ENCODE peak calls at places on chromosomes 7 and 10, in six cellular contexts. C is MM.1S, V is left lung, E is GM06990, Z is GM23338, R is epithelial cell of esophagus. X is an unnamed sample.

GRCh38 chr7:24907311-24907886 is 72.6 kb downstream of the OSBPL3 start:
- DNase-seq in C (no peak), V (no peak), E (no peak), Z (no peak), R (peak; percentile 83), X (no peak)

GRCh38 chr10:47409866-47410256 is 25.8 kb upstream of the ZNF488 start:
- DNase-seq in C (no peak), V (no peak), E (no peak), Z (no peak), R (no peak), X (no peak)

GRCh38 chr10:31477584-31477983 is 158.6 kb downstream of the ZEB1 start:
- DNase-seq in C (no peak), V (no peak), E (no peak), Z (no peak), R (no peak), X (peak; percentile 9)

GRCh38 chr7:5439572-5440496 is 16.2 kb upstream of the TNRC18 start:
- DNase-seq in C (no peak), V (no peak), E (no peak), Z (no peak), R (no peak), X (no peak)

GRCh38 chr7:15219758-15220157 is 317.2 kb upstream of the DGKB start:
- DNase-seq in C (no peak), V (no peak), E (no peak), Z (no peak), R (no peak), X (no peak)

GRCh38 chr7:47485640-47486435 is 96.1 kb downstream of the TNS3 start:
- DNase-seq in C (no peak), V (peak; percentile 60), E (no peak), Z (no peak), R (no peak), X (no peak)

GRCh38 chr7:134936893-134937520 is 49.3 kb upstream of the AGBL3 start:
- DNase-seq in C (no peak), V (no peak), E (no peak), Z (peak; percentile 9), R (no peak), X (no peak)

GRCh38 chr10:59018977-59019376 is 157.5 kb upstream of the PHYHIPL start:
- DNase-seq in C (no peak), V (no peak), E (no peak), Z (no peak), R (no peak), X (no peak)

GRCh38 chr7:139682136-139683013 is 95.4 kb downstream of the HIPK2 start:
- DNase-seq in C (no peak), V (no peak), E (peak; percentile 67), Z (no peak), R (peak; percentile 94), X (no peak)

GRCh38 chr10:34474060-34474376 is 341.1 kb downstream of the PARD3 start:
- DNase-seq in C (no peak), V (no peak), E (no peak), Z (no peak), R (peak; percentile 93), X (no peak)

GRCh38 chr10:118310822-118311221 is 31.3 kb downstream of the FAM204A start:
- DNase-seq in C (no peak), V (no peak), E (no peak), Z (no peak), R (no peak), X (no peak)
- TF ChIP-seq CTCF in C (no peak), V (no peak), E (no peak), Z (no peak), R (no peak), X (no peak)

GRCh38 chr10:49613882-49614241 is at the start of gene CHAT:
- DNase-seq in C (no peak), V (no peak), E (no peak), Z (peak; percentile 48), R (no peak), X (no peak)
- H3K4me3 ChIP-seq in C (no peak within 1 kb of the TSS), V (no peak within 1 kb of the TSS), E (no peak within 1 kb of the TSS), Z (peak within 1 kb of the TSS; percentile 79), R (no peak within 1 kb of the TSS), X (no peak within 1 kb of the TSS)

GRCh38 chr10:37754538-37755323 is 102.7 kb downstream of the ZNF248 start:
- DNase-seq in C (peak; percentile 54), V (no peak), E (no peak), Z (no peak), R (peak; percentile 50), X (no peak)
- TF ChIP-seq CTCF in C (peak; percentile 65), V (peak; percentile 46), E (peak; percentile 54), Z (no peak), R (peak; percentile 30), X (no peak)

DNA sequence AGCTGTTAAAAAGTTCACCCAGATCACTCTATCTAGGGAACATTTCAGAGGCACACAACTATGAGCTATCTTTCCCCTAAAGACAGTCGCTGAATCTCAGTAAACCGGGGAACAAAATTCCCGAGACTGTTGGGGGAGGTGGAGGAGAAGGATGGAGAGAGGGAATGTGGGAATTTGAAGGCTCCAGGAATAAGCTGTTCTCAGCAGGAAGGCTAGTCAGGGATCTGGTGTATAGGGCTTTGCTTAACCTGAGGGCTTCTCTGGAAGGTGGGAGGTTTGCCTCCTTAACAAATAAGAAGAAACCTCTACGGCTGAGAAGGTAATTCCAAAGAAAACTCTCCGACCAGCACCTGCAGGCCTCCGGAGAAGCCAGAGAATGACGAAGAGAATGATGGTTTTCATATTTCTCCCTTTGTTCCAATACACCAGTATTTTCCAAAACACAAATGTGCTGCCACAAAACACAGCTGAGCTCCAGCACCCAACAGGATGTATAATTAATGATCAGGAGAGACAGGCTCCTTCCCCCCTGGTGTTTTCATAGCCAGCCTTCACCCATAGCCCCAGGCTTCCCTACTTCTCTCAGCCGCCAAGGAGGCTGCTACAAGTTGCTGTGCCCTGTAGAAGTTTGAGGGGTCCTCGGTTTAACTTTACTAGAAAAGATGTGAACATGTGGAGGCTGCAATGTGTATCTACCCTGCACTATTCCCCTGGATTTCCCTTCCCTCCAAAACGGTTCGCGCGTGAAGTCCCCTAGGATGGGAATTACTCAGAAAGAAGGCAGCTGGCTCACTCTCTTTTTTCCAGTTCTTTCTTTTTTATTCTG is 2.0 kb downstream of the KCNMA1 start:
- DNase-seq in C (no peak), V (no peak), E (no peak), Z (peak; percentile 60), R (no peak), X (no peak)
- H3K4me3 ChIP-seq in C (no peak overlapping the region), V (no peak overlapping the region), E (no peak overlapping the region), Z (peak overlapping the region; percentile 91), R (peak overlapping the region; percentile 64), X (peak overlapping the region; percentile 59)